ENCODE peak calls at places on chromosomes 11 and 22, in eight cellular contexts. E is CD4-positive, alpha-beta memory T cell; T is kidney; B is AG04450; G is tibial artery; Z is brain microvascular endothelial cell; Q is prostate gland; R is CD4-positive, CD25-positive, alpha-beta regulatory T cell. I is an unnamed sample.

GRCh38 chr11:23079382-23079813 is 219.1 kb upstream of the CCDC179 start:
- DNase-seq in T (no peak), E (no peak), G (no peak), Q (no peak), R (no peak), B (peak), Z (peak), I (no peak)

GRCh38 chr11:120547871-120548681 is 36.5 kb downstream of the GRIK4 start:
- DNase-seq in E (no peak), T (peak), Q (peak), Z (peak), R (no peak), B (peak), G (peak), I (peak)

GRCh38 chr11:22928207-22928917 is 68.1 kb upstream of the CCDC179 start:
- DNase-seq in R (no peak), Q (no peak), T (no peak), G (no peak), B (no peak), Z (no peak), E (no peak), I (no peak)

GRCh38 chr11:19232910-19233503 is 7.7 kb downstream of the E2F8 start:
- DNase-seq in R (no peak), T (no peak), Q (no peak), G (no peak), B (peak), Z (peak), E (no peak), I (no peak)

GRCh38 chr22:35435201-35435712 is 35.3 kb downstream of the MCM5 start:
- DNase-seq in Z (no peak), G (no peak), R (no peak), Q (no peak), B (no peak), T (peak), E (no peak), I (no peak)

GRCh38 chr11:61297741-61298140 is 2.6 kb upstream of the VWCE start:
- DNase-seq in G (no peak), E (no peak), R (no peak), T (peak), B (peak), Z (peak), Q (peak), I (no peak)

GRCh38 chr11:78057462-78058055 is 6.1 kb upstream of the THRSP start:
- DNase-seq in Q (no peak), B (no peak), T (no peak), G (no peak), E (no peak), Z (no peak), R (no peak), I (no peak)

GRCh38 chr11:119419834-119420492 is 3.0 kb downstream of the THY1 start:
- DNase-seq in R (no peak), Q (no peak), G (no peak), B (no peak), E (no peak), Z (no peak), T (peak), I (no peak)

GRCh38 chr11:114366331-114367243 is 33.7 kb downstream of the C11orf71 start:
- DNase-seq in Q (no peak), Z (peak), E (no peak), B (peak), R (no peak), T (no peak), G (no peak), I (no peak)

GRCh38 chr11:9787981-9788521 is 124.2 kb downstream of the SWAP70 start:
- DNase-seq in G (no peak), T (no peak), Z (no peak), Q (no peak), B (peak), E (no peak), R (no peak), I (no peak)

GRCh38 chr22:47055921-47056320 is 293.5 kb downstream of the TBC1D22A start:
- DNase-seq in Q (no peak), E (no peak), R (no peak), T (peak), G (no peak), B (no peak), Z (no peak), I (no peak)

GRCh38 chr11:72224587-72225410 is at the start of gene INPPL1:
- DNase-seq in E (peak), R (peak), Z (no peak), B (no peak), G (peak), Q (peak), T (peak), I (peak)

GRCh38 chr11:61787928-61788491 is 4.4 kb downstream of the TMEM258 start:
- DNase-seq in G (no peak), Z (peak), B (peak), R (no peak), Q (no peak), E (no peak), T (peak), I (peak)

GRCh38 chr11:128302425-128303186 is 284.8 kb downstream of the ETS1 start:
- DNase-seq in B (no peak), T (no peak), E (peak), R (peak), Q (no peak), G (no peak), Z (no peak), I (peak)

GRCh38 chr22:36467946-36468345 is 13.5 kb downstream of the TXN2 start:
- DNase-seq in Z (peak), E (no peak), B (peak), G (peak), Q (no peak), R (no peak), T (no peak), I (no peak)

GRCh38 chr11:94281321-94281720 is 23.1 kb upstream of the IZUMO1R start:
- DNase-seq in G (no peak), T (no peak), R (no peak), Z (no peak), B (no peak), Q (no peak), E (no peak), I (no peak)

GRCh38 chr22:47899894-47900293 is 1137.4 kb downstream of the TBC1D22A start:
- DNase-seq in Q (no peak), R (no peak), G (no peak), T (no peak), Z (no peak), E (no peak), B (no peak), I (no peak)

GRCh38 chr11:417652-418342 is 3.0 kb upstream of the SIGIRR start:
- DNase-seq in G (no peak), R (no peak), Q (no peak), Z (no peak), T (no peak), B (no peak), E (no peak), I (no peak)

GRCh38 chr11:47961383-47961782 is 19.0 kb upstream of the PTPRJ start:
- DNase-seq in T (no peak), Q (no peak), E (no peak), Z (no peak), B (no peak), R (no peak), G (no peak), I (no peak)

GRCh38 chr11:115198301-115198700 is 305.9 kb downstream of the CADM1 start:
- DNase-seq in G (no peak), T (no peak), B (no peak), E (no peak), R (no peak), Q (peak), Z (peak), I (no peak)

GRCh38 chr11:108496643-108497256 is 1.4 kb downstream of the POGLUT3 start:
- DNase-seq in B (no peak), Q (no peak), T (no peak), E (peak), R (no peak), G (no peak), Z (no peak), I (no peak)

GRCh38 chr11:3049430-3050243 is 7.6 kb downstream of the CARS1 start:
- DNase-seq in R (peak), E (peak), Q (peak), Z (peak), B (peak), T (peak), G (peak), I (peak)

GRCh38 chr11:46603704-46604308 is 10.0 kb upstream of the AMBRA1 start:
- DNase-seq in R (no peak), Z (no peak), Q (no peak), E (no peak), G (no peak), B (no peak), T (no peak), I (no peak)

GRCh38 chr11:1219836-1220810 is 2.7 kb upstream of the MUC5B start:
- DNase-seq in Z (no peak), E (no peak), T (peak), B (no peak), G (peak), R (no peak), Q (peak), I (no peak)

GRCh38 chr11:78869293-78869692 is 294.6 kb upstream of the NARS2 start:
- DNase-seq in T (no peak), G (no peak), R (no peak), Z (no peak), E (no peak), Q (no peak), B (no peak), I (no peak)

GRCh38 chr22:19876941-19877625 is 22.4 kb upstream of the GNB1L start:
- DNase-seq in Z (no peak), R (no peak), B (no peak), G (peak), E (no peak), T (peak), Q (no peak), I (no peak)

GRCh38 chr22:27247691-27248434 is 553.7 kb downstream of the MN1 start:
- DNase-seq in G (peak), B (no peak), E (no peak), T (no peak), Z (no peak), R (no peak), Q (no peak), I (no peak)

GRCh38 chr11:71198823-71199165 is 53.6 kb downstream of the SHANK2 start:
- DNase-seq in T (peak), R (no peak), B (no peak), Z (no peak), Q (no peak), G (no peak), E (no peak), I (no peak)

GRCh38 chr11:119907122-119907933 is 178.3 kb upstream of the NECTIN1 start:
- DNase-seq in Q (no peak), Z (no peak), B (no peak), G (no peak), E (no peak), R (no peak), T (no peak), I (peak)

DNA sequence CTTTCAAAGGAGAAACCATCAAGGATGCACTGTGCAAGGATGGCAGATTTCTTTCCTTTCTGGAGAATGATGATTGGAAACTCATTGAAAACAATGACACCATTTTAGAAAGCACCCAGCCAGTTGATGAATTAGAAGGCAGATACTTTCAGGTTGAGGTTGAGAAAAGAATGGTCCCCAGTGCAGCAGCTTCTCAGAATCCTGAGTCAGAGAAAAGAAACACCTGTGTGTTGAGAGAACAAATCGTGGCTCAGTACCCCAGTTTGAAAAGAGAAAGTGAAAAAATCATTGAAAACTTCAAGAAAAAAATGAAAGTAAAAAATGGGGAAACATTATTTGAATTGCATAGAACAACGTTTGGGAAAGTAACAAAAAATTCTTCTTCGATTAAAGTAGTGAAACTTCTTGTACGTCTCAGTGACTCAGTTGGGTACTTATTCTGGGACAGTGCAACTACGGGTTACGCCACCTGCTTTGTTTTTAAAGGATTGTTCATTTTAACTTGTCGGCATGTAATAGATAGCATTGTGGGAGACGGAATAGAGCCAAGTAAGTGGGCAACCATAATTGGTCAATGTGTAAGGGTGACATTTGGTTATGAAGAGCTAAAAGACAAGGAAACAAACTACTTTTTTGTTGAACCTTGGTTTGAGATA is 9.8 kb downstream of the FAM111A start:
- DNase-seq in Z (no peak), R (no peak), T (no peak), B (no peak), E (no peak), Q (no peak), G (no peak), I (no peak)
- H3K4me3 ChIP-seq in Z (no peak), R (peak), T (no peak), B (no peak), E (no peak), Q (no peak), G (no peak), I (no peak)

GRCh38 chr22:23282516-23282915 is 102.2 kb downstream of the BCR start:
- DNase-seq in Z (no peak), G (no peak), Q (no peak), R (no peak), B (no peak), T (no peak), E (no peak), I (no peak)

GRCh38 chr22:23283591-23284503 is 103.5 kb downstream of the BCR start:
- DNase-seq in T (no peak), G (no peak), E (no peak), B (no peak), Q (no peak), Z (no peak), R (no peak), I (no peak)

GRCh38 chr22:23282089-23282501 is 101.8 kb downstream of the BCR start:
- DNase-seq in G (peak), B (peak), R (no peak), T (peak), Q (peak), Z (peak), E (no peak), I (peak)

GRCh38 chr22:23281406-23282088 is 101.2 kb downstream of the BCR start:
- DNase-seq in G (peak), B (peak), R (peak), Z (peak), T (peak), Q (peak), E (peak), I (peak)

GRCh38 chr22:23282986-23283385 is 102.7 kb downstream of the BCR start:
- DNase-seq in Z (no peak), B (no peak), T (no peak), R (no peak), E (no peak), Q (no peak), G (no peak), I (no peak)
- H3K27ac ChIP-seq in Z (no peak), B (no peak), T (peak), R (no peak), E (no peak), Q (peak), G (peak), I (no peak)

DNA sequence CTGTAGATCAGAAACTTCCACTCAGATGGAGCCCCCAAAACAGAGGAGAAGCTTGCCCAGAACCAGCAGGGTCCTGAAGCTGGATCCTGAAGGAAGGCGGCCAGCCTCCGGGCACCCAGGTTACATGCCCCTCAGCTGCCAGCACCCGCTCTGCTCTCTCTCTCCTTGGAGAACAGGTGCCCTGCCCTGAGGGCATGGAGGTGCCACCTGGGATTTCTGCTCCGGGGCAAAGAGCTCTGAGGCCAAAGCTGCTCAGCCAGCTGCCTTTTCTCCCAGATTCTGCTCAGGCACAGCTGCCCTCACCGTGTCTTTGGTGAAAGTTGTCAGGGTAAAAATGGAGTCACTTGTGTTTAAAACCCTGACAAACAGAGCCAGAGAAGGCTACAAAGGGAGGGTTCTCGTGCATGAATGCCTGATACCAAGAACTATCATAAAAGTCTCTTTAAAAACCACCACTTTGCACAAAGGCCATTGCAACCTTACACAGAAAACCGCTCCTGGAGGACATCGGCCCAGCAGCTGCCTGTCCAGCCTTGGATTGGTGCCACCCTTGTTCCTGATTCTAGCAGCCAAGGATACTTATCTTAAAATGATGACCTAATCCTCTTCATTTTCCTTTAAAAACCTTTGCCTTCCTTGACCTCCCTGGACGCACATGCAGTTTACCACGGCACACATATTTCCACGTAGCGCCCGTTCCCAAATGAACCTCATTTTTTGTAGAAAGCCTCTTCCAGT is 140.0 kb downstream of the CACNA1I start:
- DNase-seq in T (no peak), G (no peak), R (no peak), E (no peak), Z (no peak), B (no peak), Q (no peak), I (peak)
- H3K4me3 ChIP-seq in T (no peak), G (no peak), R (no peak), E (no peak), Z (no peak), B (no peak), Q (no peak), I (no peak)

GRCh38 chr11:86745571-86745970 is 54.8 kb upstream of the PRSS23 start:
- DNase-seq in T (no peak), Q (no peak), Z (peak), R (no peak), E (no peak), G (no peak), B (no peak), I (no peak)
- H3K27ac ChIP-seq in T (no peak), Q (no peak), Z (peak), R (no peak), E (no peak), G (peak), B (no peak), I (no peak)

GRCh38 chr11:31422703-31423102 is 53.0 kb downstream of the DNAJC24 start:
- DNase-seq in Z (no peak), G (no peak), T (no peak), Q (no peak), B (no peak), E (no peak), R (no peak), I (no peak)
- H3K4me3 ChIP-seq in Z (no peak), G (no peak), T (no peak), Q (no peak), B (no peak), E (no peak), R (no peak), I (no peak)

GRCh38 chr22:18024276-18024939 is at the start of gene MICAL3:
- DNase-seq in Z (no peak), E (peak), T (peak), R (peak), G (peak), Q (peak), B (no peak), I (peak)

GRCh38 chr22:18021431-18021830 is 2.9 kb downstream of the MICAL3 start:
- DNase-seq in Z (no peak), G (peak), Q (no peak), E (no peak), T (no peak), B (no peak), R (no peak), I (no peak)

GRCh38 chr22:18022851-18023250 is 1.5 kb downstream of the MICAL3 start:
- DNase-seq in E (no peak), Q (no peak), B (no peak), T (no peak), Z (no peak), G (peak), R (no peak), I (no peak)

GRCh38 chr22:18023509-18024275 is 669 bp downstream of the MICAL3 start:
- DNase-seq in R (no peak), G (peak), T (peak), Z (no peak), B (peak), Q (peak), E (peak), I (peak)

DNA sequence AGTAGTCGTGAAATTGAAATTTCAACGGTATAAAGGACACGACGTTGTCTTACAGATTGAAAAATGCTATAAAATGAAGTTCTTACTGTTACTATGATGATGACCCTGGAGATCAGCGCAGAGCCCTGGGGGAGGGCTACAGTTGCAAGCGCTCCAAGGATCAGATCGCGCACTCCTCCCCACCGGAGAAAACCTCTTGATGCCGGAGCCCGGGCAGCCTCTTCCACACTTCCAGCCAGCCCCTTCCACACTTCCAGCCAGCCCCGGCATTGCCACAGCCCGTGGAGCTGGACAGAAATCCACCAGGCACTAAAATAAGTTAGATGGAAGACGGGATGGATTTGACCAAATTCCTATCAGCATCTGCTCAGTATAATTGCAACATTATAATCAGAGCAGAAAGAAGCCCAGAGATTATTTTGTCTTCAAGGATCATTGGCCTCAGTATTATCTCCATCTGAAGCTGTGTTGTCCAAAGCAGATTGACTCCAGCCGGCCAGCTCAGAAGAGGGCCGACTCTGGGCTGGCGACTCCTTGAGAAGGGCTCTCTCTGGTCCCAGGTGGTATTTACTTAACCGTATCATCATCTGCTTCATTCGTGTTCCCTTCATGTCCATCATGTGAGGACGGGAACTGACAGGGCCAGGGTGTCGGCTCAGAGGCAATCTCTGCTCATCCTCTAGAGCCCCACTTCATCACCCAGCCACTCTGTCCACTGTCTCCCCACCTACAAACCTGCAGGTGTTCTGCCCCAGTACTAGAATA is 777 bp upstream of the MICAL3 start:
- DNase-seq in B (no peak), R (no peak), E (no peak), Z (no peak), G (peak), Q (no peak), T (no peak), I (no peak)
- H3K27ac ChIP-seq in B (no peak), R (no peak), E (no peak), Z (no peak), G (peak), Q (no peak), T (no peak), I (no peak)

I was measured in small intestine.